ENCODE peak calls at places on chromosomes 16 and 17, in five cellular contexts. G is H9, A is mesenchymal stem cell, E is neuronal stem cell, C is H1. T is an unnamed sample.

GRCh38 chr17:82475458-82475857 is 16.9 kb downstream of the NARF start:
- DNase-seq in G (no peak), A (no peak), E (no peak), C (no peak), T (no peak)

GRCh38 chr17:17749921-17750320 is 68.7 kb downstream of the RAI1 start:
- DNase-seq in G (peak; percentile 98), A (peak; percentile 63), E (peak; percentile 76), C (peak; percentile 69), T (peak; percentile 73)

GRCh38 chr16:1258218-1258587 is 2.3 kb downstream of the TPSD1 start:
- DNase-seq in G (no peak), A (no peak), E (no peak), C (no peak), T (peak; percentile 31)

GRCh38 chr16:17270111-17270510 is 200.6 kb downstream of the XYLT1 start:
- DNase-seq in G (no peak), A (no peak), E (no peak), C (no peak), T (no peak)

GRCh38 chr16:51017969-51018368 is 133.1 kb downstream of the SALL1 start:
- DNase-seq in G (no peak), A (no peak), E (no peak), C (no peak), T (no peak)

GRCh38 chr16:70808371-70808770 is 7.4 kb upstream of the VAC14 start:
- DNase-seq in G (peak; percentile 18), A (no peak), E (no peak), C (no peak), T (no peak)

GRCh38 chr17:49951362-49952080 is 17.5 kb upstream of the DLX4 start:
- DNase-seq in G (no peak), A (no peak), E (no peak), C (no peak), T (no peak)

GRCh38 chr16:65406076-65406475 is 284.2 kb upstream of the CDH11 start:
- DNase-seq in G (no peak), A (no peak), E (no peak), C (no peak), T (no peak)

GRCh38 chr16:9092963-9093477 is 1.6 kb downstream of the HAPSTR1 start:
- DNase-seq in G (no peak), A (no peak), E (no peak), C (no peak), T (peak; percentile 31)

GRCh38 chr17:17401271-17401781 is 75.5 kb upstream of the MED9 start:
- DNase-seq in G (peak; percentile 80), A (peak; percentile 16), E (no peak), C (peak; percentile 29), T (peak; percentile 2)

GRCh38 chr16:75064403-75065148 is 52.0 kb downstream of the LDHD start:
- DNase-seq in G (no peak), A (no peak), E (no peak), C (no peak), T (no peak)

GRCh38 chr17:39634384-39634871 is 2.5 kb upstream of the STARD3 start:
- DNase-seq in G (no peak), A (peak; percentile 56), E (no peak), C (no peak), T (peak; percentile 30)

GRCh38 chr16:24821129-24821528 is 24.6 kb upstream of the SLC5A11 start:
- DNase-seq in G (no peak), A (no peak), E (no peak), C (no peak), T (no peak)

GRCh38 chr16:86768999-86769398 is 190.7 kb downstream of the FOXL1 start:
- DNase-seq in G (no peak), A (no peak), E (no peak), C (no peak), T (no peak)

GRCh38 chr17:61289408-61290385 is 109.9 kb upstream of the TBX2 start:
- DNase-seq in G (no peak), A (peak; percentile 56), E (no peak), C (no peak), T (no peak)

GRCh38 chr17:13398853-13399252 is 202.9 kb downstream of the HS3ST3A1 start:
- DNase-seq in G (no peak), A (no peak), E (no peak), C (no peak), T (no peak)

GRCh38 chr16:81190667-81191066 is 47.8 kb upstream of the BCO1 start:
- DNase-seq in G (no peak), A (peak; percentile 65), E (no peak), C (no peak), T (peak; percentile 23)

GRCh38 chr16:2853531-2854073 is 4.4 kb downstream of the PRSS22 start:
- DNase-seq in G (no peak), A (no peak), E (no peak), C (no peak), T (no peak)

GRCh38 chr17:41655611-41656111 is 31.3 kb upstream of the KRT17 start:
- DNase-seq in G (peak; percentile 85), A (no peak), E (no peak), C (no peak), T (peak; percentile 82)

GRCh38 chr17:29613371-29613837 is 9.3 kb downstream of the CORO6 start:
- DNase-seq in G (peak; percentile 98), A (peak; percentile 83), E (peak; percentile 90), C (no peak), T (peak; percentile 98)

GRCh38 chr17:57342141-57342540 is 85.8 kb downstream of the MSI2 start:
- DNase-seq in G (no peak), A (no peak), E (no peak), C (no peak), T (no peak)
- H2BK12ac ChIP-seq in G (no peak overlapping the region), A (no peak overlapping the region), E (no peak overlapping the region), C (no peak overlapping the region), T (no peak overlapping the region)

DNA sequence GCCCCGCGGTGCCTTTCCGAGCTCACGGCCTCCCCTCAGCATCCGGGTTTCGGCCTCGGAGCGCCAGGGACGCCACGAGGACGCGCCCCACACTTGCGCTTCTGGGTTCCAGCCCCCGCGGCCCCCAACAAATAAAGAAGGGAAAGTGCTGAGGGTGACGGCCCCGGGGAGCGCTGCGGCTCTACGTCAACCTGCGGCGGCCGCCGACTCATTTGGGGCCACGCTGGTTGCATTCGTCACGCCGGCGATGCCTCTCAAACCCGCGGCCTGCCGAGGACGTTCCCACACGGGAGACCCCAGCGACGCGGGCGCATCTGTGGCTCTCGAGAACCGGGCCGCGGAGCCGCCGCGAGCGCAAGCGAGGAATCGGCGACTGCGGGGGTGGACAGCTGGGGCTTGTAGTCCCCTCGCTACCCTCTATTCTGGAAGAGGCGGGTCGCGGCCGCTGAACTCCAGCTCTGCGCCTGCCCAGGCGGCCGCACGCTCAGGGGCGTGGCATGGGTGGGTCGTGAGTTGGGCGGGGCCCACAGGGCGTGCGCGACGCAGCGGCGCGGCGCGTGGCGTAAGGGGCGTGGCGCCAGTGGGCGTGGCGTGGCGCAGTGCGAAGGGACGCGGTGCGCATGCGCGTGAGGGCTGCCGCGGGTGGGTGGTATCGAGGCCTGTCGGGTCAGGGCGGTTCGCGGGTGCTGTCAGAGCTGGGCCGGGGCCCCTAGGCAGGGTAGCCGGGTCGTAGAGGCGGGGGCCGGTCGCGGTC is at the start of gene AMZ2:
- DNase-seq in G (peak; percentile 95), A (peak; percentile 93), E (peak; percentile 94), C (peak; percentile 68), T (peak; percentile 91)
- H3K14ac ChIP-seq in G (peak within 1 kb of the TSS; percentile 69), A (no peak within 1 kb of the TSS), E (peak within 1 kb of the TSS; percentile 90), C (no peak within 1 kb of the TSS), T (peak within 1 kb of the TSS; percentile 84)

GRCh38 chr17:58323420-58324408 is 4.9 kb downstream of the TSPOAP1 start:
- DNase-seq in G (no peak), A (no peak), E (no peak), C (no peak), T (no peak)
- H3K27ac ChIP-seq in G (no peak overlapping the region), A (no peak overlapping the region), E (no peak overlapping the region), C (no peak overlapping the region), T (no peak overlapping the region)

GRCh38 chr16:5820472-5820871 is 722.9 kb upstream of the EEF2KMT start:
- DNase-seq in G (no peak), A (no peak), E (no peak), C (peak; percentile 3), T (no peak)
- H2BK12ac ChIP-seq in G (no peak overlapping the region), A (no peak overlapping the region), E (no peak overlapping the region), C (no peak overlapping the region), T (no peak overlapping the region)

DNA sequence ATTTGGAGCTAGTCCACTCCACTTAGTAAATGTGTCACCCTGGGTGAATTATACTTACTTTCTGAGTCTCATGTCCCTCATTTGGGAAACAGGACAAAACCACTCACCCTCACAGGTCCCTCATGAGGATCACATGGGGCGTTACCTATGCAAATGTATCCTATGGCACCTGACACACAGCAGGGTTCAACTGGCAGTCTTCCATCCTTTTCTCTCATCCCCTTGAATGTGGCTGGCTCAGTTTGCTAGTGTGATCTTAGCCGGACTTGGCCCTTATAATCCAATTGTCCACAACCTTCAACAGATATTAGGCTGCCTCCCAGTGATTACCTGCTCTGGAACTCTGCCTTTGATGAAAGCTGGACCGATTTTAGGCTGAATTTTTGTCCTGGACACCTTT is 308.8 kb downstream of the MAP2K6 start:
- DNase-seq in G (no peak), A (no peak), E (no peak), C (no peak), T (no peak)
- H3K14ac ChIP-seq in G (no peak overlapping the region), A (no peak overlapping the region), E (no peak overlapping the region), C (no peak overlapping the region), T (no peak overlapping the region)

T was measured in trophoblast cell.